ENCODE peak calls at places on chromosomes 13 and 19, in ten cellular contexts. One of them, this sample, is unnamed.

GRCh38 chr19:50861496-50862286 is 7.0 kb downstream of the KLK3 start:
- DNase-seq in heart right ventricle: no peak
- DNase-seq in CD4-positive, CD25-positive, alpha-beta regulatory T cell: no peak
- DNase-seq in activated CD8-positive, alpha-beta memory T cell treated with anti-CD3 and anti-CD28 coated beads for 48 hours: no peak
- DNase-seq in amygdala: no peak
- DNase-seq in skeletal muscle cell: no peak
- DNase-seq in NCI-H1092: no peak
- DNase-seq in Ammon's horn: no peak
- DNase-seq in T-helper 1 cell: no peak
- DNase-seq in psoas muscle: no peak
- DNase-seq in this sample: no peak

GRCh38 chr13:41236369-41236768 is 27.0 kb downstream of the MTRF1 start:
- DNase-seq in psoas muscle: no peak
- DNase-seq in heart right ventricle: no peak
- DNase-seq in Ammon's horn: no peak
- DNase-seq in activated CD8-positive, alpha-beta memory T cell treated with anti-CD3 and anti-CD28 coated beads for 48 hours: no peak
- DNase-seq in skeletal muscle cell: no peak
- DNase-seq in amygdala: no peak
- DNase-seq in T-helper 1 cell: no peak
- DNase-seq in CD4-positive, CD25-positive, alpha-beta regulatory T cell: no peak
- DNase-seq in NCI-H1092: no peak
- DNase-seq in this sample: no peak

GRCh38 chr13:96089749-96090239 is at the start of gene HS6ST3:
- DNase-seq in CD4-positive, CD25-positive, alpha-beta regulatory T cell: no peak
- DNase-seq in activated CD8-positive, alpha-beta memory T cell treated with anti-CD3 and anti-CD28 coated beads for 48 hours: no peak
- DNase-seq in T-helper 1 cell: no peak
- DNase-seq in heart right ventricle: peak
- DNase-seq in psoas muscle: peak
- DNase-seq in NCI-H1092: peak
- DNase-seq in Ammon's horn: peak
- DNase-seq in skeletal muscle cell: no peak
- DNase-seq in amygdala: peak
- DNase-seq in this sample: no peak

GRCh38 chr19:17855333-17856152 is 4.2 kb upstream of the RPL18A start:
- DNase-seq in skeletal muscle cell: no peak
- DNase-seq in psoas muscle: peak
- DNase-seq in amygdala: peak
- DNase-seq in Ammon's horn: peak
- DNase-seq in heart right ventricle: peak
- DNase-seq in T-helper 1 cell: peak
- DNase-seq in CD4-positive, CD25-positive, alpha-beta regulatory T cell: peak
- DNase-seq in NCI-H1092: peak
- DNase-seq in activated CD8-positive, alpha-beta memory T cell treated with anti-CD3 and anti-CD28 coated beads for 48 hours: peak
- DNase-seq in this sample: peak

GRCh38 chr13:110499621-110500281 is 61.8 kb downstream of the RAB20 start:
- DNase-seq in psoas muscle: no peak
- DNase-seq in T-helper 1 cell: no peak
- DNase-seq in amygdala: no peak
- DNase-seq in skeletal muscle cell: no peak
- DNase-seq in NCI-H1092: peak
- DNase-seq in heart right ventricle: no peak
- DNase-seq in Ammon's horn: peak
- DNase-seq in CD4-positive, CD25-positive, alpha-beta regulatory T cell: no peak
- DNase-seq in activated CD8-positive, alpha-beta memory T cell treated with anti-CD3 and anti-CD28 coated beads for 48 hours: no peak
- DNase-seq in this sample: peak

GRCh38 chr19:31319465-31319864 is 29.8 kb downstream of the TSHZ3 start:
- DNase-seq in T-helper 1 cell: no peak
- DNase-seq in heart right ventricle: no peak
- DNase-seq in skeletal muscle cell: no peak
- DNase-seq in activated CD8-positive, alpha-beta memory T cell treated with anti-CD3 and anti-CD28 coated beads for 48 hours: no peak
- DNase-seq in NCI-H1092: no peak
- DNase-seq in amygdala: no peak
- DNase-seq in Ammon's horn: no peak
- DNase-seq in CD4-positive, CD25-positive, alpha-beta regulatory T cell: no peak
- DNase-seq in psoas muscle: no peak
- DNase-seq in this sample: no peak

GRCh38 chr19:56141416-56141992 is 417 bp downstream of the ZNF444 start:
- DNase-seq in T-helper 1 cell: peak
- DNase-seq in skeletal muscle cell: no peak
- DNase-seq in amygdala: no peak
- DNase-seq in activated CD8-positive, alpha-beta memory T cell treated with anti-CD3 and anti-CD28 coated beads for 48 hours: no peak
- DNase-seq in CD4-positive, CD25-positive, alpha-beta regulatory T cell: peak
- DNase-seq in heart right ventricle: no peak
- DNase-seq in Ammon's horn: no peak
- DNase-seq in psoas muscle: no peak
- DNase-seq in NCI-H1092: no peak
- DNase-seq in this sample: no peak

GRCh38 chr13:29436291-29436690 is 159.2 kb downstream of the SLC7A1 start:
- DNase-seq in NCI-H1092: no peak
- DNase-seq in Ammon's horn: no peak
- DNase-seq in amygdala: no peak
- DNase-seq in T-helper 1 cell: no peak
- DNase-seq in activated CD8-positive, alpha-beta memory T cell treated with anti-CD3 and anti-CD28 coated beads for 48 hours: no peak
- DNase-seq in psoas muscle: no peak
- DNase-seq in CD4-positive, CD25-positive, alpha-beta regulatory T cell: no peak
- DNase-seq in heart right ventricle: no peak
- DNase-seq in skeletal muscle cell: peak
- DNase-seq in this sample: peak

GRCh38 chr13:111947026-111947810 is 119.7 kb upstream of the SOX1 start:
- DNase-seq in psoas muscle: no peak
- DNase-seq in CD4-positive, CD25-positive, alpha-beta regulatory T cell: no peak
- DNase-seq in NCI-H1092: no peak
- DNase-seq in skeletal muscle cell: no peak
- DNase-seq in activated CD8-positive, alpha-beta memory T cell treated with anti-CD3 and anti-CD28 coated beads for 48 hours: no peak
- DNase-seq in heart right ventricle: no peak
- DNase-seq in amygdala: no peak
- DNase-seq in Ammon's horn: no peak
- DNase-seq in T-helper 1 cell: no peak
- DNase-seq in this sample: no peak

GRCh38 chr13:67224148-67224846 is 5.8 kb downstream of the PCDH9 start:
- DNase-seq in T-helper 1 cell: peak
- DNase-seq in heart right ventricle: peak
- DNase-seq in Ammon's horn: peak
- DNase-seq in CD4-positive, CD25-positive, alpha-beta regulatory T cell: no peak
- DNase-seq in skeletal muscle cell: peak
- DNase-seq in NCI-H1092: peak
- DNase-seq in activated CD8-positive, alpha-beta memory T cell treated with anti-CD3 and anti-CD28 coated beads for 48 hours: peak
- DNase-seq in psoas muscle: peak
- DNase-seq in amygdala: peak
- DNase-seq in this sample: peak

GRCh38 chr19:4539697-4540581 is at the start of gene LRG1:
- DNase-seq in T-helper 1 cell: no peak
- DNase-seq in CD4-positive, CD25-positive, alpha-beta regulatory T cell: no peak
- DNase-seq in heart right ventricle: peak
- DNase-seq in Ammon's horn: no peak
- DNase-seq in amygdala: no peak
- DNase-seq in NCI-H1092: no peak
- DNase-seq in activated CD8-positive, alpha-beta memory T cell treated with anti-CD3 and anti-CD28 coated beads for 48 hours: no peak
- DNase-seq in skeletal muscle cell: no peak
- DNase-seq in psoas muscle: no peak
- DNase-seq in this sample: no peak

GRCh38 chr13:24176351-24177101 is 16.0 kb downstream of the SPATA13 start:
- DNase-seq in heart right ventricle: no peak
- DNase-seq in Ammon's horn: no peak
- DNase-seq in activated CD8-positive, alpha-beta memory T cell treated with anti-CD3 and anti-CD28 coated beads for 48 hours: no peak
- DNase-seq in T-helper 1 cell: no peak
- DNase-seq in NCI-H1092: no peak
- DNase-seq in psoas muscle: no peak
- DNase-seq in CD4-positive, CD25-positive, alpha-beta regulatory T cell: no peak
- DNase-seq in amygdala: no peak
- DNase-seq in skeletal muscle cell: no peak
- DNase-seq in this sample: no peak

GRCh38 chr13:79456051-79456450 is 24.9 kb upstream of the NDFIP2 start:
- DNase-seq in heart right ventricle: no peak
- DNase-seq in NCI-H1092: no peak
- DNase-seq in CD4-positive, CD25-positive, alpha-beta regulatory T cell: no peak
- DNase-seq in skeletal muscle cell: no peak
- DNase-seq in psoas muscle: no peak
- DNase-seq in amygdala: no peak
- DNase-seq in T-helper 1 cell: no peak
- DNase-seq in Ammon's horn: no peak
- DNase-seq in activated CD8-positive, alpha-beta memory T cell treated with anti-CD3 and anti-CD28 coated beads for 48 hours: no peak
- DNase-seq in this sample: no peak

GRCh38 chr19:2365201-2365970 is 5.3 kb downstream of the TMPRSS9 start:
- DNase-seq in CD4-positive, CD25-positive, alpha-beta regulatory T cell: no peak
- DNase-seq in amygdala: no peak
- DNase-seq in activated CD8-positive, alpha-beta memory T cell treated with anti-CD3 and anti-CD28 coated beads for 48 hours: no peak
- DNase-seq in skeletal muscle cell: no peak
- DNase-seq in Ammon's horn: no peak
- DNase-seq in heart right ventricle: no peak
- DNase-seq in psoas muscle: no peak
- DNase-seq in NCI-H1092: no peak
- DNase-seq in T-helper 1 cell: no peak
- DNase-seq in this sample: no peak

GRCh38 chr19:49570997-49571676 is 9.2 kb downstream of the NOSIP start:
- DNase-seq in heart right ventricle: no peak
- DNase-seq in Ammon's horn: no peak
- DNase-seq in amygdala: no peak
- DNase-seq in T-helper 1 cell: no peak
- DNase-seq in NCI-H1092: no peak
- DNase-seq in skeletal muscle cell: no peak
- DNase-seq in CD4-positive, CD25-positive, alpha-beta regulatory T cell: no peak
- DNase-seq in psoas muscle: no peak
- DNase-seq in activated CD8-positive, alpha-beta memory T cell treated with anti-CD3 and anti-CD28 coated beads for 48 hours: no peak
- DNase-seq in this sample: no peak

GRCh38 chr19:50414850-50415660 is 3.7 kb upstream of the SPIB start:
- DNase-seq in psoas muscle: peak
- DNase-seq in skeletal muscle cell: no peak
- DNase-seq in amygdala: peak
- DNase-seq in activated CD8-positive, alpha-beta memory T cell treated with anti-CD3 and anti-CD28 coated beads for 48 hours: peak
- DNase-seq in CD4-positive, CD25-positive, alpha-beta regulatory T cell: peak
- DNase-seq in T-helper 1 cell: peak
- DNase-seq in Ammon's horn: peak
- DNase-seq in heart right ventricle: peak
- DNase-seq in NCI-H1092: no peak
- DNase-seq in this sample: peak

GRCh38 chr19:15200575-15201364 is at the start of gene NOTCH3:
- DNase-seq in activated CD8-positive, alpha-beta memory T cell treated with anti-CD3 and anti-CD28 coated beads for 48 hours: no peak
- DNase-seq in T-helper 1 cell: no peak
- DNase-seq in NCI-H1092: no peak
- DNase-seq in skeletal muscle cell: no peak
- DNase-seq in psoas muscle: no peak
- DNase-seq in heart right ventricle: peak
- DNase-seq in CD4-positive, CD25-positive, alpha-beta regulatory T cell: no peak
- DNase-seq in amygdala: no peak
- DNase-seq in Ammon's horn: no peak
- DNase-seq in this sample: no peak

GRCh38 chr13:38535271-38535670 is 151.6 kb upstream of the FREM2 start:
- DNase-seq in skeletal muscle cell: no peak
- DNase-seq in T-helper 1 cell: no peak
- DNase-seq in activated CD8-positive, alpha-beta memory T cell treated with anti-CD3 and anti-CD28 coated beads for 48 hours: no peak
- DNase-seq in CD4-positive, CD25-positive, alpha-beta regulatory T cell: no peak
- DNase-seq in NCI-H1092: peak
- DNase-seq in amygdala: no peak
- DNase-seq in heart right ventricle: no peak
- DNase-seq in Ammon's horn: no peak
- DNase-seq in psoas muscle: no peak
- DNase-seq in this sample: no peak

GRCh38 chr19:1084024-1084868 is 10.9 kb downstream of the POLR2E start:
- DNase-seq in activated CD8-positive, alpha-beta memory T cell treated with anti-CD3 and anti-CD28 coated beads for 48 hours: no peak
- DNase-seq in CD4-positive, CD25-positive, alpha-beta regulatory T cell: no peak
- DNase-seq in heart right ventricle: no peak
- DNase-seq in NCI-H1092: no peak
- DNase-seq in amygdala: no peak
- DNase-seq in Ammon's horn: no peak
- DNase-seq in psoas muscle: no peak
- DNase-seq in T-helper 1 cell: no peak
- DNase-seq in skeletal muscle cell: no peak
- DNase-seq in this sample: no peak

This sample was measured in stromal cell of bone marrow.